ENCODE peak calls at places on chromosomes 13 and 19, in ten cellular contexts. A is mammary epithelial cell, Z is PC-3, N is endothelial cell of umbilical vein, H is H9, Q is GM23338, D is neuronal stem cell, P is IMR-90, J is astrocyte, X is fibroblast of lung. U is an unnamed sample.
A peak's percentile ranks its signal among the peaks of the same experiment; 100 is the strongest.

GRCh38 chr19:50377051-50377441 is 789 bp downstream of the NR1H2 start:
- DNase-seq in A (no peak), Z (peak; percentile 43), N (peak; percentile 14), H (no peak), Q (peak; percentile 94), D (no peak), P (no peak), J (no peak), X (no peak), U (peak; percentile 17)

GRCh38 chr19:11339254-11340098 is at the start of gene RAB3D:
- DNase-seq in A (peak; percentile 75), Z (peak; percentile 95), N (peak; percentile 88), H (peak; percentile 96), Q (peak; percentile 98), D (peak; percentile 86), P (peak; percentile 77), J (peak; percentile 59), X (peak; percentile 90), U (peak; percentile 91)

GRCh38 chr13:90750021-90750420 is 597.5 kb upstream of the MIR17HG start:
- DNase-seq in A (no peak), Z (no peak), N (no peak), H (no peak), Q (no peak), D (no peak), P (no peak), J (no peak), X (no peak), U (no peak)

GRCh38 chr19:35777961-35778360 is 2.6 kb downstream of the ARHGAP33 start:
- DNase-seq in A (no peak), Z (no peak), N (no peak), H (no peak), Q (no peak), D (no peak), P (no peak), J (no peak), X (no peak), U (no peak)

GRCh38 chr19:32626969-32627368 is 46.0 kb downstream of the PDCD5 start:
- DNase-seq in A (no peak), Z (no peak), N (no peak), H (no peak), Q (no peak), D (no peak), P (no peak), J (no peak), X (no peak), U (no peak)

GRCh38 chr13:50574731-50575130 is 268.8 kb downstream of the DLEU7 start:
- DNase-seq in A (no peak), Z (no peak), N (no peak), H (no peak), Q (no peak), D (no peak), P (no peak), J (peak; percentile 94), X (no peak), U (no peak)

GRCh38 chr13:38759390-38759789 is 72.5 kb downstream of the FREM2 start:
- DNase-seq in A (no peak), Z (no peak), N (no peak), H (no peak), Q (no peak), D (no peak), P (no peak), J (no peak), X (no peak), U (no peak)

GRCh38 chr19:40317338-40317737 is 30.9 kb downstream of the C19orf47 start:
- DNase-seq in A (no peak), Z (no peak), N (no peak), H (no peak), Q (no peak), D (no peak), P (no peak), J (no peak), X (no peak), U (no peak)

GRCh38 chr13:96552523-96552922 is 441.8 kb downstream of the OXGR1 start:
- DNase-seq in A (no peak), Z (no peak), N (no peak), H (no peak), Q (no peak), D (no peak), P (no peak), J (no peak), X (no peak), U (no peak)

GRCh38 chr13:95185851-95186250 is 115.4 kb downstream of the ABCC4 start:
- DNase-seq in A (no peak), Z (no peak), N (no peak), H (no peak), Q (no peak), D (no peak), P (no peak), J (no peak), X (no peak), U (no peak)

GRCh38 chr13:49635599-49636433 is 7.5 kb downstream of the ARL11 start:
- DNase-seq in A (peak; percentile 64), Z (no peak), N (no peak), H (peak; percentile 85), Q (peak; percentile 89), D (no peak), P (peak; percentile 43), J (peak; percentile 59), X (peak; percentile 51), U (peak; percentile 47)

GRCh38 chr19:18340990-18341868 is 831 bp downstream of the PGPEP1 start:
- DNase-seq in A (no peak), Z (peak; percentile 51), N (peak; percentile 25), H (peak; percentile 52), Q (peak; percentile 47), D (no peak), P (peak; percentile 42), J (peak; percentile 22), X (no peak), U (peak; percentile 68)

GRCh38 chr19:33795370-33796163 is 1.1 kb upstream of the KCTD15 start:
- DNase-seq in A (peak; percentile 75), Z (peak; percentile 70), N (peak; percentile 88), H (peak; percentile 88), Q (peak; percentile 93), D (peak; percentile 88), P (peak; percentile 75), J (peak; percentile 76), X (peak; percentile 80), U (peak; percentile 85)

DNA sequence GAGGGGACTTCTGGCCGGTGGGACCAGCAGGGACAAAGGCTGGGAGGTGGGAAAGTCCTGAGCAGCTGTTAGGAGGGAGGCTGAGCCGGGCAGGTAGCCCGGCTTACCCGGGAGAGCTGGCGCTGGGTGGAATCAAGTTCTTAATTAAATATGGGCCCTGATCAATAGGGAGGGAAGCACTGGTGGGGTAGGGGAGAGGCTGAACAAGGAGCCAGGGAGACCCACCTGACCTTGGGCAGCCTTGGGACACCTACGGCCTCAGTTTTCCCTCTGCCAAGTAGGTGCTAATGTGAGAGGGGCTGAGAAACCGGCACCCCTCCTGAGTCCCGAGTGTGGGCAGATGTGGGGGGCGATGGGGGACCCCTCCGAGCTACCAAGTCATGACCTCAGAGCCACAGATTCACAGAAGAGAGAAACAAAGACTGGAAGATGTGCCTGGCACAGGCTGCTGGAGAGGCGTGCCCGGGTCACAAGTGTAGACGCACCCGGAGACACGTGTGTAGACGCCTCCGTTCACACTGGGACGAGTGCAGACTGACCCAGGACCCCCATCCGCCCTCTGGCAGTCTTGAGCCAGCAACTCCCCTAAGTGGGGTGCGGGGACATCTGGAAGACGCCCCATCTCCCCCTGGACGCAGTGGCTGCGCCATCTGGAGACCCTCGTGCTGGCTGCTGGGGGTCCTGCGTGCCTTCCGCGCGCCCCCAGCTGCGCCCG is 8.4 kb downstream of the ONECUT3 start:
- DNase-seq in A (no peak), Z (no peak), N (no peak), H (no peak), Q (no peak), D (no peak), P (no peak), J (no peak), X (no peak), U (no peak)
- H2AFZ ChIP-seq in A (no peak overlapping the region), Z (no peak overlapping the region), N (no peak overlapping the region), H (no peak overlapping the region), Q (no peak overlapping the region), D (no peak overlapping the region), P (no peak overlapping the region), J (no peak overlapping the region), X (no peak overlapping the region), U (no peak overlapping the region)

DNA sequence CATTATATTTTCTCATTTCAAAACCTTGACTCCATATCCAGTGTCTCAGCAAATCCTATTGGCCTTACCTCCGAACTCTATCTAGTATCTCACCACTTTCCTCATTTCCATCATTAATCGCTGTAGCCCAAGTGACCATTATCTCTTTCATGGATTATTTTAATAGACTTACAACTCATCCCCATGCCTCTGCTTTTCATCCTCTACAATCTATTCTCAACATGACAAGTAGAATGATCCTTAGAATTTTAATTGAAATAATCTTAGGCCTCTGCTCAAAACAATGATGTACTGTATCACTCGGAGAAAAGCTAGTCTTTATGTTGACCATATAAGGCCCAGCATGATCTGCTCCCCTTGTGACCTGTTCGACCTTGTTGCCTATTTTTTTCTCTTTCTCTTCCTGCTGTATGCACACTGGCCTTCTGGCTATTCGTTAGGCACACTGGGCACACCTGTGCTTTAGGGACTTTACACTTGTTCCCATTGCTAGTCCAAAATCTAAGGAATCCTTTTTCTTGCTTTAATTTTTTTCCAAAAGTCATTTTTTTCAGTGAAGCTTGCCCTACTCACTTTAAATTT is 21.4 kb downstream of the DNAJC15 start:
- DNase-seq in A (no peak), Z (no peak), N (no peak), H (no peak), Q (no peak), D (no peak), P (no peak), J (no peak), X (no peak), U (no peak)
- H2AFZ ChIP-seq in A (no peak overlapping the region), Z (peak overlapping the region; percentile 35), N (no peak overlapping the region), H (no peak overlapping the region), Q (no peak overlapping the region), D (no peak overlapping the region), P (no peak overlapping the region), J (no peak overlapping the region), X (no peak overlapping the region), U (no peak overlapping the region)

DNA sequence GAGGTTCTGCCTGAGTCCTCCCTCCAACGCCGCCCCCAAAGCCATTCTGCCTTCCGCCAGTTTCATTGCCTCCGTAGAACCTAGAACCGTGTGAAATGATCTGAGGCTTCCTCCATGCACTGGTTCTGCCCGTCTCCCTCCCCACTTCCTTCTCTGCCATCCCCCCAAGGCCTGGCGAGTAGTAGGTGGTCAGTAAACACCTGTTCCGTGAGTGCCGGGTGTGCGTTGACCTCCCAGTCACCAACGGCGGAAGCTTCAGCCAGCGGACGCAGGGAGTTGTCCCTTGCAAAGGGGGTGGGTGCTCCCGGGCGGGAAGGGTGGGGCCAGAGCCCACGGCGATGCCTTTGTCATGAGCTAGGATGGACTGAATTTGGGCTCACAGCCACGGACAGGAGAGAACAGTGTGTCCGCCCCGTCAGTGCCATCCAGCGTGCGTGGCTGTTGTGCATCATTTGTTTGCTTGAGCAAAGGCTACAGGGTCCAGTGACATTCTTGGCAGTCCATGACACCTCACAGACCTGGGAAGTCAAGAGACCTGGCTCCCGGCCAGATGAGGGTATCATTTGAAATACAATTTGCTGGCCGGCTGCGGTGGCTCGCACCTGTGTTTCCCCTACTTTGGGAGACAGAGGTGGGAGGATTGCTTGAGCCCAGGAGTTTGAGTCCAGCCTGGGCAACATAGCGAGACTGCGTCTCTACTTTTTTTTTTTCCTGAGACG is 43.1 kb downstream of the NFIC start:
- DNase-seq in A (no peak), Z (no peak), N (no peak), H (no peak), Q (no peak), D (no peak), P (no peak), J (no peak), X (no peak), U (no peak)
- H2AFZ ChIP-seq in A (no peak overlapping the region), Z (no peak overlapping the region), N (no peak overlapping the region), H (no peak overlapping the region), Q (peak overlapping the region; percentile 93), D (no peak overlapping the region), P (peak overlapping the region; percentile 43), J (no peak overlapping the region), X (no peak overlapping the region), U (no peak overlapping the region)

GRCh38 chr19:409515-410242 is 732 bp upstream of the C2CD4C start:
- DNase-seq in A (no peak), Z (no peak), N (no peak), H (no peak), Q (peak; percentile 57), D (no peak), P (no peak), J (no peak), X (no peak), U (peak; percentile 25)
- H2AFZ ChIP-seq in A (no peak overlapping the region), Z (no peak overlapping the region), N (no peak overlapping the region), H (no peak overlapping the region), Q (peak overlapping the region; percentile 91), D (peak overlapping the region; percentile 95), P (no peak overlapping the region), J (peak overlapping the region; percentile 10), X (no peak overlapping the region), U (peak overlapping the region; percentile 67)